ENCODE peak calls at places on chromosome 20, in four cellular contexts. G is sigmoid colon; F is fibroblast of lung; L is CD8-positive, alpha-beta T cell. X is an unnamed sample.

GRCh38 chr20:49276201-49276894 is 1.5 kb downstream of the ZNFX1 start:
- DNase-seq in G (no peak), F (peak; percentile 66), L (peak; percentile 59), X (no peak)

GRCh38 chr20:52268184-52268583 is 76.6 kb upstream of the ZFP64 start:
- DNase-seq in G (no peak), F (peak; percentile 77), L (no peak), X (no peak)

GRCh38 chr20:33419140-33419974 is 18.0 kb upstream of the CDK5RAP1 start:
- DNase-seq in G (no peak), F (no peak), L (no peak), X (no peak)

GRCh38 chr20:44646641-44647274 is 4.7 kb downstream of the ADA start:
- DNase-seq in G (no peak), F (peak; percentile 49), L (no peak), X (no peak)

GRCh38 chr20:6007094-6007528 is 46.7 kb downstream of the LRRN4 start:
- DNase-seq in G (no peak), F (peak; percentile 5), L (no peak), X (no peak)

GRCh38 chr20:9912858-9913434 is 74.1 kb upstream of the PAK5 start:
- DNase-seq in G (no peak), F (peak; percentile 61), L (no peak), X (no peak)

GRCh38 chr20:57464642-57465211 is 60.2 kb downstream of the CTCFL start:
- DNase-seq in G (no peak), F (no peak), L (no peak), X (peak; percentile 72)

GRCh38 chr20:49851234-49851755 is 38.7 kb downstream of the SLC9A8 start:
- DNase-seq in G (no peak), F (no peak), L (no peak), X (no peak)

GRCh38 chr20:59837623-59838394 is 95.6 kb downstream of the SYCP2 start:
- DNase-seq in G (no peak), F (no peak), L (no peak), X (no peak)

GRCh38 chr20:19483309-19483708 is 270.9 kb downstream of the SLC24A3 start:
- DNase-seq in G (no peak), F (no peak), L (no peak), X (no peak)

GRCh38 chr20:50303573-50304500 is 113.2 kb downstream of the CEBPB start:
- DNase-seq in G (peak; percentile 96), F (peak; percentile 93), L (no peak), X (peak; percentile 66)

GRCh38 chr20:5786930-5787826 is 37.0 kb downstream of the SHLD1 start:
- DNase-seq in G (no peak), F (peak; percentile 73), L (no peak), X (no peak)

DNA sequence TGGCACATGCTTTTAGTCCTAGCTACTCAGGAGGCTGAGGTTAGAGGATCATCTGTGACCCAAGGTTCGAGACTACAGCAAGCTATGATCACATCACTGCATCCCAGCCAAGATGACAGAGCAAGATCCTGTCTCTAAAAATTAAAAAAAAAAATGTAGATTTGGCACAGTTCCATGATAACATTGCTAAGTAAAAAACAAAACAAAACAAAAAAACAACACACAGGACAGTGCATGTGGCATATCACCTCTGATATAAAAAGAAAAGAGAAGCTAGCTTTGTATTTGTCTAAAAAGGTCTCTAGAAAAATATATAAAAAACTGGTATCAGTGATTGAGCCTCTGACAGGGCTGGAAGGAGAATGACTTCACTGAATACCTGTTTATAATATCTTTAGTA is 24.6 kb downstream of the RNF24 start:
- DNase-seq in G (no peak), F (no peak), L (no peak), X (no peak)
- H3K4me1 ChIP-seq in G (peaks cover 10% of the 10 kb centered on the region), F (peaks cover 8% of the 10 kb centered on the region), L (peaks cover 35% of the 10 kb centered on the region), X (no peaks in the 10 kb centered on the region)

GRCh38 chr20:13947719-13948118 is 42.7 kb downstream of the SEL1L2 start:
- DNase-seq in G (no peak), F (no peak), L (no peak), X (no peak)

DNA sequence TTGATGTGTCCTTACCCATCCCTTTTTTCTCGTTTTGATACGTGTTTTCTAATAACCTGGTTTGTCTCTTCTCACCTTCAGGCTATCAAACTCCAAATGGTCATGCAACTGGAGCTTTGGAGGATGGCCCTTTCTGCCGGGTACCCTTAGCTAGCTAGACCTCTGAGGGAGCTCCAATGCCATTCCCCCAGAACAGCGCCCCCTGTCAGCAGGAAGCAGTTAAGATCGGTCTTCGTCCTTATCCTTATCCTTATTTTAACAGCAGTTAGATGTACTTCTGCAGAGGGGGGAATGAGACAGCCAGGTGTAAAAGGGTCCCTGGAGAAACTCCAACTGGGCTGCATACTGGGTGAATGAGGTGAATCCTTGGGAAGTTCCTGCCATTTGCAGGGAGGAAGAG is 37.2 kb downstream of the SEL1L2 start:
- DNase-seq in G (no peak), F (no peak), L (no peak), X (no peak)
- TF ChIP-seq CTCF in G (no peak), F (no peak), L (no peak), X (no peak)

GRCh38 chr20:25118529-25118928 is 36.6 kb upstream of the VSX1 start:
- DNase-seq in G (no peak), F (no peak), L (no peak), X (no peak)

GRCh38 chr20:25120462-25120861 is 38.5 kb upstream of the VSX1 start:
- DNase-seq in G (no peak), F (no peak), L (no peak), X (no peak)

GRCh38 chr20:25117961-25118360 is 36.0 kb upstream of the VSX1 start:
- DNase-seq in G (no peak), F (no peak), L (no peak), X (no peak)

GRCh38 chr20:25120920-25121319 is 39.0 kb upstream of the VSX1 start:
- DNase-seq in G (no peak), F (no peak), L (no peak), X (no peak)

GRCh38 chr20:25116746-25117457 is 35.0 kb upstream of the VSX1 start:
- DNase-seq in G (no peak), F (no peak), L (no peak), X (no peak)
- H3K27ac ChIP-seq in G (no peak overlapping the region), F (no peak overlapping the region), L (no peak overlapping the region), X (no peak overlapping the region)

GRCh38 chr20:1623501-1624250 is 3.9 kb upstream of the SIRPB1 start:
- DNase-seq in G (no peak), F (no peak), L (no peak), X (peak; percentile 79)
- H3K4me1 ChIP-seq in G (no peaks in the 10 kb centered on the region), F (no peaks in the 10 kb centered on the region), L (peaks cover 55% of the 10 kb centered on the region), X (peaks cover 74% of the 10 kb centered on the region)